ENCODE peak calls at places on chromosomes 5 and 9, in ten cellular contexts. One of them, this sample, is unnamed.

GRCh38 chr5:75197746-75198145 is 38.9 kb downstream of the ANKRD31 start:
- DNase-seq in stomach: no peak
- DNase-seq in vagina: no peak
- DNase-seq in fibroblast of pulmonary artery: no peak
- DNase-seq in endothelial cell: no peak
- DNase-seq in B cell: no peak
- DNase-seq in GM10248: no peak
- DNase-seq in fibroblast of mammary gland: no peak
- DNase-seq in upper lobe of left lung: no peak
- DNase-seq in fibroblast of the aortic adventitia: no peak
- DNase-seq in this sample: no peak

GRCh38 chr5:138666226-138666742 is 86.9 kb upstream of the CTNNA1 start:
- DNase-seq in fibroblast of mammary gland: no peak
- DNase-seq in endothelial cell: no peak
- DNase-seq in fibroblast of the aortic adventitia: no peak
- DNase-seq in vagina: no peak
- DNase-seq in fibroblast of pulmonary artery: no peak
- DNase-seq in GM10248: no peak
- DNase-seq in upper lobe of left lung: no peak
- DNase-seq in stomach: no peak
- DNase-seq in B cell: no peak
- DNase-seq in this sample: no peak

GRCh38 chr9:77939149-77939668 is 92.4 kb downstream of the GNAQ start:
- DNase-seq in vagina: no peak
- DNase-seq in upper lobe of left lung: no peak
- DNase-seq in fibroblast of the aortic adventitia: peak
- DNase-seq in stomach: no peak
- DNase-seq in fibroblast of mammary gland: no peak
- DNase-seq in B cell: no peak
- DNase-seq in endothelial cell: no peak
- DNase-seq in GM10248: no peak
- DNase-seq in fibroblast of pulmonary artery: peak
- DNase-seq in this sample: no peak

GRCh38 chr5:115072266-115073056 is 97.2 kb downstream of the TRIM36 start:
- DNase-seq in fibroblast of mammary gland: no peak
- DNase-seq in GM10248: no peak
- DNase-seq in upper lobe of left lung: no peak
- DNase-seq in B cell: no peak
- DNase-seq in fibroblast of pulmonary artery: no peak
- DNase-seq in fibroblast of the aortic adventitia: no peak
- DNase-seq in vagina: no peak
- DNase-seq in stomach: no peak
- DNase-seq in endothelial cell: no peak
- DNase-seq in this sample: no peak

GRCh38 chr9:130839237-130840111 is 4.4 kb downstream of the ABL1 start:
- DNase-seq in fibroblast of the aortic adventitia: no peak
- DNase-seq in vagina: no peak
- DNase-seq in endothelial cell: no peak
- DNase-seq in fibroblast of pulmonary artery: no peak
- DNase-seq in fibroblast of mammary gland: no peak
- DNase-seq in B cell: no peak
- DNase-seq in stomach: no peak
- DNase-seq in GM10248: no peak
- DNase-seq in upper lobe of left lung: no peak
- DNase-seq in this sample: no peak

GRCh38 chr9:13274901-13275641 is 4.4 kb downstream of the MPDZ start:
- DNase-seq in endothelial cell: no peak
- DNase-seq in stomach: no peak
- DNase-seq in fibroblast of pulmonary artery: peak
- DNase-seq in GM10248: no peak
- DNase-seq in upper lobe of left lung: no peak
- DNase-seq in fibroblast of mammary gland: peak
- DNase-seq in vagina: no peak
- DNase-seq in B cell: no peak
- DNase-seq in fibroblast of the aortic adventitia: peak
- DNase-seq in this sample: no peak

GRCh38 chr9:99327667-99328066 is 105.6 kb downstream of the SEC61B start:
- DNase-seq in GM10248: no peak
- DNase-seq in fibroblast of mammary gland: no peak
- DNase-seq in upper lobe of left lung: no peak
- DNase-seq in B cell: no peak
- DNase-seq in fibroblast of the aortic adventitia: no peak
- DNase-seq in endothelial cell: no peak
- DNase-seq in vagina: no peak
- DNase-seq in stomach: no peak
- DNase-seq in fibroblast of pulmonary artery: no peak
- DNase-seq in this sample: no peak

GRCh38 chr5:177459819-177460628 is 13.4 kb downstream of the DBN1 start:
- DNase-seq in GM10248: no peak
- DNase-seq in fibroblast of mammary gland: no peak
- DNase-seq in B cell: no peak
- DNase-seq in vagina: no peak
- DNase-seq in fibroblast of the aortic adventitia: no peak
- DNase-seq in endothelial cell: no peak
- DNase-seq in stomach: no peak
- DNase-seq in upper lobe of left lung: peak
- DNase-seq in fibroblast of pulmonary artery: no peak
- DNase-seq in this sample: no peak

GRCh38 chr5:138635268-138635667 is 60.1 kb upstream of the HSPA9 start:
- DNase-seq in upper lobe of left lung: no peak
- DNase-seq in GM10248: no peak
- DNase-seq in vagina: no peak
- DNase-seq in endothelial cell: no peak
- DNase-seq in fibroblast of the aortic adventitia: peak
- DNase-seq in stomach: no peak
- DNase-seq in fibroblast of mammary gland: peak
- DNase-seq in fibroblast of pulmonary artery: no peak
- DNase-seq in B cell: no peak
- DNase-seq in this sample: no peak

GRCh38 chr5:148856009-148856367 is 29.6 kb downstream of the ADRB2 start:
- DNase-seq in upper lobe of left lung: no peak
- DNase-seq in fibroblast of the aortic adventitia: no peak
- DNase-seq in endothelial cell: no peak
- DNase-seq in B cell: no peak
- DNase-seq in fibroblast of pulmonary artery: no peak
- DNase-seq in stomach: no peak
- DNase-seq in vagina: no peak
- DNase-seq in GM10248: no peak
- DNase-seq in fibroblast of mammary gland: no peak
- DNase-seq in this sample: no peak

GRCh38 chr5:30502277-30502676 is 691.2 kb upstream of the CDH6 start:
- DNase-seq in vagina: no peak
- DNase-seq in fibroblast of mammary gland: no peak
- DNase-seq in GM10248: no peak
- DNase-seq in B cell: no peak
- DNase-seq in stomach: no peak
- DNase-seq in upper lobe of left lung: no peak
- DNase-seq in fibroblast of pulmonary artery: peak
- DNase-seq in fibroblast of the aortic adventitia: peak
- DNase-seq in endothelial cell: no peak
- DNase-seq in this sample: no peak

GRCh38 chr5:123813251-123813650 is 301.3 kb downstream of the CSNK1G3 start:
- DNase-seq in upper lobe of left lung: no peak
- DNase-seq in vagina: no peak
- DNase-seq in GM10248: no peak
- DNase-seq in endothelial cell: no peak
- DNase-seq in fibroblast of the aortic adventitia: no peak
- DNase-seq in fibroblast of mammary gland: no peak
- DNase-seq in stomach: no peak
- DNase-seq in B cell: no peak
- DNase-seq in fibroblast of pulmonary artery: no peak
- DNase-seq in this sample: no peak

GRCh38 chr9:121895836-121896544 is 197.1 kb downstream of the TTLL11 start:
- DNase-seq in B cell: no peak
- DNase-seq in vagina: no peak
- DNase-seq in fibroblast of pulmonary artery: peak
- DNase-seq in upper lobe of left lung: no peak
- DNase-seq in GM10248: no peak
- DNase-seq in endothelial cell: no peak
- DNase-seq in stomach: peak
- DNase-seq in fibroblast of the aortic adventitia: peak
- DNase-seq in fibroblast of mammary gland: peak
- DNase-seq in this sample: no peak

GRCh38 chr5:181158869-181159268 is 11.5 kb downstream of the OR2V2 start:
- DNase-seq in upper lobe of left lung: no peak
- DNase-seq in stomach: no peak
- DNase-seq in fibroblast of pulmonary artery: no peak
- DNase-seq in B cell: no peak
- DNase-seq in fibroblast of the aortic adventitia: no peak
- DNase-seq in fibroblast of mammary gland: no peak
- DNase-seq in GM10248: no peak
- DNase-seq in vagina: no peak
- DNase-seq in endothelial cell: no peak
- DNase-seq in this sample: no peak

GRCh38 chr5:13510616-13511015 is 433.9 kb downstream of the DNAH5 start:
- DNase-seq in fibroblast of mammary gland: no peak
- DNase-seq in fibroblast of the aortic adventitia: no peak
- DNase-seq in stomach: no peak
- DNase-seq in GM10248: no peak
- DNase-seq in vagina: no peak
- DNase-seq in upper lobe of left lung: no peak
- DNase-seq in endothelial cell: no peak
- DNase-seq in B cell: no peak
- DNase-seq in fibroblast of pulmonary artery: no peak
- DNase-seq in this sample: no peak

GRCh38 chr5:139961435-139962157 is 81.5 kb downstream of the NRG2 start:
- DNase-seq in GM10248: no peak
- DNase-seq in upper lobe of left lung: no peak
- DNase-seq in fibroblast of mammary gland: peak
- DNase-seq in stomach: no peak
- DNase-seq in fibroblast of pulmonary artery: no peak
- DNase-seq in fibroblast of the aortic adventitia: no peak
- DNase-seq in B cell: no peak
- DNase-seq in vagina: no peak
- DNase-seq in endothelial cell: no peak
- DNase-seq in this sample: peak

GRCh38 chr5:177588413-177588909 is 3.5 kb upstream of the TMED9 start:
- DNase-seq in B cell: no peak
- DNase-seq in fibroblast of mammary gland: no peak
- DNase-seq in stomach: no peak
- DNase-seq in GM10248: no peak
- DNase-seq in vagina: no peak
- DNase-seq in fibroblast of the aortic adventitia: no peak
- DNase-seq in upper lobe of left lung: no peak
- DNase-seq in fibroblast of pulmonary artery: no peak
- DNase-seq in endothelial cell: no peak
- DNase-seq in this sample: no peak

GRCh38 chr9:105637787-105638395 is 24.4 kb upstream of the TAL2 start:
- DNase-seq in upper lobe of left lung: no peak
- DNase-seq in B cell: no peak
- DNase-seq in stomach: no peak
- DNase-seq in vagina: no peak
- DNase-seq in fibroblast of pulmonary artery: no peak
- DNase-seq in fibroblast of the aortic adventitia: peak
- DNase-seq in endothelial cell: no peak
- DNase-seq in GM10248: no peak
- DNase-seq in fibroblast of mammary gland: peak
- DNase-seq in this sample: no peak
- TF ChIP-seq CTCF in upper lobe of left lung: no peak
- TF ChIP-seq CTCF in B cell: peak
- TF ChIP-seq CTCF in stomach: no peak
- TF ChIP-seq CTCF in vagina: no peak
- TF ChIP-seq CTCF in fibroblast of pulmonary artery: peak
- TF ChIP-seq CTCF in fibroblast of the aortic adventitia: peak
- TF ChIP-seq CTCF in endothelial cell: peak
- TF ChIP-seq CTCF in GM10248: peak
- TF ChIP-seq CTCF in fibroblast of mammary gland: peak
- TF ChIP-seq CTCF in this sample: peak

GRCh38 chr5:53265043-53265442 is 155.5 kb upstream of the MOCS2 start:
- DNase-seq in fibroblast of mammary gland: peak
- DNase-seq in fibroblast of the aortic adventitia: no peak
- DNase-seq in stomach: no peak
- DNase-seq in fibroblast of pulmonary artery: no peak
- DNase-seq in vagina: no peak
- DNase-seq in upper lobe of left lung: no peak
- DNase-seq in B cell: no peak
- DNase-seq in GM10248: no peak
- DNase-seq in endothelial cell: no peak
- DNase-seq in this sample: no peak

GRCh38 chr5:53263151-53263550 is 153.6 kb upstream of the MOCS2 start:
- DNase-seq in vagina: no peak
- DNase-seq in stomach: no peak
- DNase-seq in fibroblast of the aortic adventitia: peak
- DNase-seq in fibroblast of pulmonary artery: peak
- DNase-seq in endothelial cell: no peak
- DNase-seq in GM10248: no peak
- DNase-seq in fibroblast of mammary gland: no peak
- DNase-seq in B cell: no peak
- DNase-seq in upper lobe of left lung: no peak
- DNase-seq in this sample: no peak

GRCh38 chr5:53261245-53261644 is 151.7 kb upstream of the MOCS2 start:
- DNase-seq in vagina: no peak
- DNase-seq in stomach: no peak
- DNase-seq in B cell: no peak
- DNase-seq in GM10248: no peak
- DNase-seq in fibroblast of the aortic adventitia: peak
- DNase-seq in upper lobe of left lung: no peak
- DNase-seq in fibroblast of pulmonary artery: no peak
- DNase-seq in endothelial cell: no peak
- DNase-seq in fibroblast of mammary gland: peak
- DNase-seq in this sample: no peak

GRCh38 chr5:53260446-53260845 is 150.9 kb upstream of the MOCS2 start:
- DNase-seq in vagina: no peak
- DNase-seq in GM10248: no peak
- DNase-seq in stomach: no peak
- DNase-seq in fibroblast of the aortic adventitia: no peak
- DNase-seq in endothelial cell: no peak
- DNase-seq in upper lobe of left lung: no peak
- DNase-seq in fibroblast of pulmonary artery: no peak
- DNase-seq in fibroblast of mammary gland: no peak
- DNase-seq in B cell: no peak
- DNase-seq in this sample: no peak

GRCh38 chr5:53262348-53262970 is 152.9 kb upstream of the MOCS2 start:
- DNase-seq in B cell: no peak
- DNase-seq in fibroblast of pulmonary artery: peak
- DNase-seq in endothelial cell: peak
- DNase-seq in stomach: peak
- DNase-seq in GM10248: no peak
- DNase-seq in fibroblast of mammary gland: peak
- DNase-seq in vagina: no peak
- DNase-seq in fibroblast of the aortic adventitia: peak
- DNase-seq in upper lobe of left lung: no peak
- DNase-seq in this sample: no peak
- TF ChIP-seq CTCF in B cell: no peak
- TF ChIP-seq CTCF in fibroblast of pulmonary artery: peak
- TF ChIP-seq CTCF in endothelial cell: peak
- TF ChIP-seq CTCF in stomach: no peak
- TF ChIP-seq CTCF in GM10248: peak
- TF ChIP-seq CTCF in fibroblast of mammary gland: peak
- TF ChIP-seq CTCF in vagina: no peak
- TF ChIP-seq CTCF in fibroblast of the aortic adventitia: peak
- TF ChIP-seq CTCF in upper lobe of left lung: no peak
- TF ChIP-seq CTCF in this sample: peak

GRCh38 chr9:90300901-90301688 is 341.5 kb downstream of the DIRAS2 start:
- DNase-seq in GM10248: no peak
- DNase-seq in stomach: peak
- DNase-seq in B cell: no peak
- DNase-seq in fibroblast of the aortic adventitia: peak
- DNase-seq in fibroblast of mammary gland: peak
- DNase-seq in upper lobe of left lung: no peak
- DNase-seq in fibroblast of pulmonary artery: peak
- DNase-seq in vagina: no peak
- DNase-seq in endothelial cell: no peak
- DNase-seq in this sample: no peak
- TF ChIP-seq CTCF in GM10248: no peak
- TF ChIP-seq CTCF in stomach: no peak
- TF ChIP-seq CTCF in B cell: no peak
- TF ChIP-seq CTCF in fibroblast of the aortic adventitia: no peak
- TF ChIP-seq CTCF in fibroblast of mammary gland: no peak
- TF ChIP-seq CTCF in upper lobe of left lung: no peak
- TF ChIP-seq CTCF in fibroblast of pulmonary artery: no peak
- TF ChIP-seq CTCF in vagina: no peak
- TF ChIP-seq CTCF in endothelial cell: no peak
- TF ChIP-seq CTCF in this sample: no peak

GRCh38 chr5:22649076-22649475 is 204.1 kb downstream of the CDH12 start:
- DNase-seq in vagina: no peak
- DNase-seq in fibroblast of mammary gland: no peak
- DNase-seq in stomach: peak
- DNase-seq in GM10248: no peak
- DNase-seq in upper lobe of left lung: no peak
- DNase-seq in endothelial cell: no peak
- DNase-seq in fibroblast of pulmonary artery: peak
- DNase-seq in fibroblast of the aortic adventitia: no peak
- DNase-seq in B cell: no peak
- DNase-seq in this sample: no peak
- TF ChIP-seq CTCF in vagina: no peak
- TF ChIP-seq CTCF in fibroblast of mammary gland: no peak
- TF ChIP-seq CTCF in stomach: no peak
- TF ChIP-seq CTCF in GM10248: no peak
- TF ChIP-seq CTCF in upper lobe of left lung: no peak
- TF ChIP-seq CTCF in endothelial cell: no peak
- TF ChIP-seq CTCF in fibroblast of pulmonary artery: no peak
- TF ChIP-seq CTCF in fibroblast of the aortic adventitia: no peak
- TF ChIP-seq CTCF in B cell: no peak
- TF ChIP-seq CTCF in this sample: no peak